ENCODE peak calls at places on chromosomes 5 and 9, in six cellular contexts. M is endodermal cell, C is H7, K is right lobe of liver, P is neuronal stem cell, T is A673. Y is an unnamed sample.

GRCh38 chr5:127101533-127101932 is 28.2 kb upstream of the C5orf63 start:
- DNase-seq in M (no peak), C (no peak), K (no peak), P (no peak), T (no peak), Y (no peak)

GRCh38 chr5:160837211-160837610 is 14.8 kb downstream of the ATP10B start:
- DNase-seq in M (no peak), C (no peak), K (no peak), P (no peak), T (no peak), Y (no peak)

GRCh38 chr5:124652514-124652819 is 94.0 kb downstream of the ZNF608 start:
- DNase-seq in M (no peak), C (no peak), K (no peak), P (no peak), T (no peak), Y (no peak)

GRCh38 chr9:100575765-100576368 is 2.0 kb upstream of the CAVIN4 start:
- DNase-seq in M (no peak), C (no peak), K (no peak), P (no peak), T (no peak), Y (no peak)

GRCh38 chr9:134099123-134099761 is 31.4 kb upstream of the BRD3 start:
- DNase-seq in M (peak; percentile 84), C (peak; percentile 88), K (no peak), P (no peak), T (peak; percentile 48), Y (peak; percentile 37)

GRCh38 chr9:110031511-110032173 is 176.3 kb downstream of the C9orf152 start:
- DNase-seq in M (no peak), C (no peak), K (no peak), P (no peak), T (no peak), Y (no peak)

GRCh38 chr5:177427919-177428573 is 1.6 kb downstream of the GRK6 start:
- DNase-seq in M (peak; percentile 45), C (no peak), K (no peak), P (no peak), T (no peak), Y (peak; percentile 54)

GRCh38 chr9:131405429-131405828 is 11.5 kb downstream of the PRRC2B start:
- DNase-seq in M (peak; percentile 90), C (peak; percentile 79), K (no peak), P (no peak), T (no peak), Y (no peak)

GRCh38 chr9:90095682-90096081 is 490.9 kb downstream of the GADD45G start:
- DNase-seq in M (peak; percentile 54), C (peak; percentile 48), K (no peak), P (no peak), T (no peak), Y (no peak)

GRCh38 chr9:101530076-101530711 is 3.5 kb upstream of the RNF20 start:
- DNase-seq in M (peak; percentile 89), C (peak; percentile 57), K (peak; percentile 31), P (peak; percentile 64), T (peak; percentile 80), Y (peak; percentile 70)

GRCh38 chr9:34145165-34145564 is 18.7 kb upstream of the DCAF12 start:
- DNase-seq in M (peak; percentile 67), C (no peak), K (no peak), P (no peak), T (no peak), Y (no peak)

GRCh38 chr5:126488362-126489065 is 65.3 kb downstream of the GRAMD2B start:
- DNase-seq in M (no peak), C (no peak), K (no peak), P (no peak), T (peak; percentile 71), Y (no peak)

GRCh38 chr5:1362242-1363015 is 17.5 kb upstream of the CLPTM1L start:
- DNase-seq in M (no peak), C (no peak), K (no peak), P (no peak), T (no peak), Y (no peak)

GRCh38 chr5:1363581-1363980 is 18.7 kb upstream of the CLPTM1L start:
- DNase-seq in M (no peak), C (no peak), K (no peak), P (no peak), T (no peak), Y (no peak)

GRCh38 chr5:1364211-1364610 is 19.3 kb upstream of the CLPTM1L start:
- DNase-seq in M (no peak), C (peak; percentile 47), K (no peak), P (no peak), T (no peak), Y (no peak)

GRCh38 chr5:1360861-1361260 is 16.0 kb upstream of the CLPTM1L start:
- DNase-seq in M (no peak), C (no peak), K (no peak), P (no peak), T (no peak), Y (no peak)

DNA sequence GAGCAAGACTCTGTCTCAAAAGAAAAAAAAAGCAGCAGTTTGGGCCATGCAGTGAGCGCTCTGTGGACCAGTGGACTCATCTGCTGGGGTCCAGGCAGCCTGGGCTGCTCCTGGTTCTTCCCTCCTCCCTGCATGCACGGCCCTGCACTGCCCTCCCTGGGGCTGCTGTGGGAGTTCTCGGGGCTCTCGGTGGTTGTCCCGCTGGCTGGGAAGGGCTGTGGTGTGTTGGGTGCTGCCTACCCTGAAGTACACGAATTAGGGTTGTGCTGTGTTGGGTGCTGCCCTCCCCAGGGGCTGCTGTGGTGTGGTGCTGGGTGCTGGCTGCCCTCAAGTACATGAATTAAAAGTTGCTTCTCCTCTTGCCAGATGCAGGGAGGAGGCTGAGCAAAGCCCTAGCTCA is 18.3 kb upstream of the CLPTM1L start:
- DNase-seq in M (no peak), C (peak; percentile 59), K (no peak), P (no peak), T (no peak), Y (no peak)
- H3K27me3 ChIP-seq in M (peaks cover 13% of the 10 kb centered on the region), C (no peaks in the 10 kb centered on the region), K (peaks cover 3% of the 10 kb centered on the region), P (no peaks in the 10 kb centered on the region), T (peaks cover 89% of the 10 kb centered on the region), Y (peaks cover 95% of the 10 kb centered on the region)

GRCh38 chr5:173161148-173161547 is 16.8 kb downstream of the BNIP1 start:
- DNase-seq in M (no peak), C (no peak), K (no peak), P (no peak), T (no peak), Y (no peak)
- H3K36me3 ChIP-seq in M (peaks cover 12% of the 10 kb centered on the region), C (peaks cover 1% of the 10 kb centered on the region), K (peaks cover 14% of the 10 kb centered on the region), P (peaks cover 6% of the 10 kb centered on the region), T (no peaks in the 10 kb centered on the region), Y (peaks cover 17% of the 10 kb centered on the region)

GRCh38 chr9:126219166-126219565 is 107.5 kb upstream of the MVB12B start:
- DNase-seq in M (peak; percentile 18), C (no peak), K (no peak), P (no peak), T (no peak), Y (no peak)
- H3K27me3 ChIP-seq in M (no peaks in the 10 kb centered on the region), C (no peaks in the 10 kb centered on the region), K (peaks cover 14% of the 10 kb centered on the region), P (no peaks in the 10 kb centered on the region), T (peaks cover 71% of the 10 kb centered on the region), Y (no peaks in the 10 kb centered on the region)

DNA sequence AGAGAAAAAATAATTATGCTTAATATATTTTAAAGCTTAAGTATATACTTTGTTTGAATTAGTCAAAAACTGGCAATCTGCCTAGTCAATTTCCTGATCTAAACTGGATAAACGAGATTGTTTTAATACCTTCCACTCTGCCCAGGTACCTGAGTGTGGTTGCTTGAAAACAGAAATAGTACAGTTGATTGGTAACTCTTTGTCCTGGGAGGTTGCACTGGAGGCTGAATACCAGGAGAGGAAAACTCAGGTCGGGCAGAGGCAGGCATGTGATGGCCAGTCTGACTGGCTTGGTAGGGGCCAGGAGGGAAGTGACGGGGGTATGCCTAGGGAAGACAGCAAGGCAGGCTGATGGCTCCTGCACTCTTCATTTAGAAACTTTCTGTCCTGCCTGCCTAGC is 80.2 kb downstream of the PIK3R1 start:
- DNase-seq in M (no peak), C (no peak), K (no peak), P (no peak), T (no peak), Y (no peak)
- H3K36me3 ChIP-seq in M (peaks cover 87% of the 10 kb centered on the region), C (peaks cover 8% of the 10 kb centered on the region), K (peaks cover 77% of the 10 kb centered on the region), P (peaks cover 15% of the 10 kb centered on the region), T (peaks cover 69% of the 10 kb centered on the region), Y (peaks cover 85% of the 10 kb centered on the region)

GRCh38 chr5:25190521-25191000 is 545.8 kb upstream of the CDH10 start:
- DNase-seq in M (no peak), C (no peak), K (peak; percentile 24), P (no peak), T (no peak), Y (no peak)
- H3K27me3 ChIP-seq in M (no peaks in the 10 kb centered on the region), C (no peaks in the 10 kb centered on the region), K (no peaks in the 10 kb centered on the region), P (no peaks in the 10 kb centered on the region), T (no peaks in the 10 kb centered on the region), Y (no peaks in the 10 kb centered on the region)

DNA sequence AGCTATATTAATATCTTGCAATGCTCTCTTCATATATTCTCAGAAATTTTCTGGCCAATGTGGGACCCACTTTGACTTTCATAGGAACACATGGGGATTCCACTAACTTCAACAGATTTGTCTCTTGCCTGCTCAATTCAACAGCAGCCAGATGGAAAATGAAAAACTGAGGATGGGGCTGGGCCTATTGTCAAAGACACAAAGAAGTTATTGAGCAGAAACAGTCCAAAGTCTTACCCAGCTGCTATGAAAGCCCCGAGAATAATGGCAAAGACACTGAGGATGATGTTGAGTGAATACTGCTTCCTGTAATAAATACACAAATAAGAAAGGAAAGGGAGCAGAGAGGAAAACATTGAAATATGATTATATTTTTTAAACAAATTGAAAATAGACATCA is 32.6 kb downstream of the SLC35D2 start:
- DNase-seq in M (no peak), C (no peak), K (no peak), P (no peak), T (peak; percentile 24), Y (no peak)
- H3K36me3 ChIP-seq in M (peaks cover 11% of the 10 kb centered on the region), C (no peaks in the 10 kb centered on the region), K (peaks cover 10% of the 10 kb centered on the region), P (peaks cover 1% of the 10 kb centered on the region), T (no peaks in the 10 kb centered on the region), Y (no peaks in the 10 kb centered on the region)

DNA sequence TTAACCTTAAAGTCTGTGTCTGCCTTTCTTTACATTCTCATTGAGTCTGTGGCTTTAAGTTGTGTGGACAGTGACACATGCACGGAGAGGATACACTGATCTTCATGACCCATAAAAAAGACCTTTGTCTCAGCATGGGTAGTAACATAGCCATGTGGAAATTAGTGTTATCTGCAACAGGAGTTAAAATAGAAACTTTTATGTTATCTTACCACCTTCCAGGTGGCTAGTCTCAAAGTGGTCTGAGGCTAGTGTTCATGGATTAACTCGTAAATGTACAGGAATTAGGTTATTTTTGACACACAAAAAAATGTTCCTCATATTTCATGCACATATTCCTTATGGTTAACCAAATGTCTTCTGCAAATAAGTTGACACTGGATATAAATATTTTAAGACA is 607.0 kb downstream of the ISL1 start:
- DNase-seq in M (no peak), C (no peak), K (no peak), P (no peak), T (no peak), Y (peak; percentile 18)
- H3K27me3 ChIP-seq in M (peaks cover 7% of the 10 kb centered on the region), C (no peaks in the 10 kb centered on the region), K (no peaks in the 10 kb centered on the region), P (no peaks in the 10 kb centered on the region), T (no peaks in the 10 kb centered on the region), Y (no peaks in the 10 kb centered on the region)

GRCh38 chr5:135353952-135354721 is 44.9 kb downstream of the MACROH2A1 start:
- DNase-seq in M (no peak), C (no peak), K (no peak), P (no peak), T (no peak), Y (no peak)
- H3K36me3 ChIP-seq in M (peaks cover 98% of the 10 kb centered on the region), C (peaks cover 1% of the 10 kb centered on the region), K (no peaks in the 10 kb centered on the region), P (peaks cover 20% of the 10 kb centered on the region), T (peaks cover 32% of the 10 kb centered on the region), Y (peaks cover 54% of the 10 kb centered on the region)

Y was measured in BE2C.